ENCODE peak calls at places on chromosome 20, in ten cellular contexts. One of them, this sample, is unnamed.

GRCh38 chr20:20690676-20691476 is 21.6 kb downstream of the RALGAPA2 start:
- DNase-seq in activated gamma-delta T cell treated with Interleukin-2 at 50 U/mL for 16 hours: no peak
- DNase-seq in activated naive CD8-positive, alpha-beta T cell treated with anti-CD3 and anti-CD28 coated beads, Interleukin-2, amount 50 U/mL, for 24 hours: no peak
- DNase-seq in T-cell: no peak
- DNase-seq in stimulated activated naive CD4-positive, alpha-beta T cell: no peak
- DNase-seq in BJ: no peak
- DNase-seq in K562: no peak
- DNase-seq in omental fat pad: no peak
- DNase-seq in iPS-NIHi11: no peak
- DNase-seq in activated CD4-positive, alpha-beta T cell treated with anti-CD3 and anti-CD28 coated beads for 24 hours: no peak
- DNase-seq in this sample: no peak

GRCh38 chr20:25274891-25275812 is 27.3 kb downstream of the PYGB start:
- DNase-seq in iPS-NIHi11: no peak
- DNase-seq in activated gamma-delta T cell treated with Interleukin-2 at 50 U/mL for 16 hours: peak
- DNase-seq in K562: no peak
- DNase-seq in activated naive CD8-positive, alpha-beta T cell treated with anti-CD3 and anti-CD28 coated beads, Interleukin-2, amount 50 U/mL, for 24 hours: no peak
- DNase-seq in BJ: no peak
- DNase-seq in T-cell: no peak
- DNase-seq in omental fat pad: peak
- DNase-seq in stimulated activated naive CD4-positive, alpha-beta T cell: no peak
- DNase-seq in activated CD4-positive, alpha-beta T cell treated with anti-CD3 and anti-CD28 coated beads for 24 hours: no peak
- DNase-seq in this sample: no peak

GRCh38 chr20:21052241-21052640 is 53.9 kb downstream of the LINC00237 start:
- DNase-seq in activated CD4-positive, alpha-beta T cell treated with anti-CD3 and anti-CD28 coated beads for 24 hours: no peak
- DNase-seq in K562: no peak
- DNase-seq in activated naive CD8-positive, alpha-beta T cell treated with anti-CD3 and anti-CD28 coated beads, Interleukin-2, amount 50 U/mL, for 24 hours: no peak
- DNase-seq in T-cell: no peak
- DNase-seq in BJ: no peak
- DNase-seq in iPS-NIHi11: no peak
- DNase-seq in activated gamma-delta T cell treated with Interleukin-2 at 50 U/mL for 16 hours: no peak
- DNase-seq in omental fat pad: no peak
- DNase-seq in stimulated activated naive CD4-positive, alpha-beta T cell: no peak
- DNase-seq in this sample: no peak

GRCh38 chr20:63102720-63103375 is 96.1 kb upstream of the BHLHE23 start:
- DNase-seq in stimulated activated naive CD4-positive, alpha-beta T cell: peak
- DNase-seq in omental fat pad: no peak
- DNase-seq in K562: no peak
- DNase-seq in T-cell: peak
- DNase-seq in BJ: no peak
- DNase-seq in activated gamma-delta T cell treated with Interleukin-2 at 50 U/mL for 16 hours: peak
- DNase-seq in iPS-NIHi11: peak
- DNase-seq in activated CD4-positive, alpha-beta T cell treated with anti-CD3 and anti-CD28 coated beads for 24 hours: peak
- DNase-seq in activated naive CD8-positive, alpha-beta T cell treated with anti-CD3 and anti-CD28 coated beads, Interleukin-2, amount 50 U/mL, for 24 hours: peak
- DNase-seq in this sample: no peak

GRCh38 chr20:34798328-34798727 is 27.1 kb downstream of the NCOA6 start:
- DNase-seq in iPS-NIHi11: no peak
- DNase-seq in omental fat pad: no peak
- DNase-seq in BJ: no peak
- DNase-seq in K562: no peak
- DNase-seq in activated CD4-positive, alpha-beta T cell treated with anti-CD3 and anti-CD28 coated beads for 24 hours: no peak
- DNase-seq in activated gamma-delta T cell treated with Interleukin-2 at 50 U/mL for 16 hours: no peak
- DNase-seq in T-cell: no peak
- DNase-seq in activated naive CD8-positive, alpha-beta T cell treated with anti-CD3 and anti-CD28 coated beads, Interleukin-2, amount 50 U/mL, for 24 hours: no peak
- DNase-seq in stimulated activated naive CD4-positive, alpha-beta T cell: no peak
- DNase-seq in this sample: no peak

GRCh38 chr20:57619053-57619831 is 984 bp downstream of the ZBP1 start:
- DNase-seq in K562: no peak
- DNase-seq in omental fat pad: no peak
- DNase-seq in activated naive CD8-positive, alpha-beta T cell treated with anti-CD3 and anti-CD28 coated beads, Interleukin-2, amount 50 U/mL, for 24 hours: peak
- DNase-seq in activated gamma-delta T cell treated with Interleukin-2 at 50 U/mL for 16 hours: peak
- DNase-seq in BJ: no peak
- DNase-seq in iPS-NIHi11: no peak
- DNase-seq in stimulated activated naive CD4-positive, alpha-beta T cell: peak
- DNase-seq in T-cell: peak
- DNase-seq in activated CD4-positive, alpha-beta T cell treated with anti-CD3 and anti-CD28 coated beads for 24 hours: no peak
- DNase-seq in this sample: no peak

GRCh38 chr20:23655551-23656211 is 17.9 kb upstream of the CST3 start:
- DNase-seq in activated naive CD8-positive, alpha-beta T cell treated with anti-CD3 and anti-CD28 coated beads, Interleukin-2, amount 50 U/mL, for 24 hours: no peak
- DNase-seq in iPS-NIHi11: no peak
- DNase-seq in activated gamma-delta T cell treated with Interleukin-2 at 50 U/mL for 16 hours: no peak
- DNase-seq in activated CD4-positive, alpha-beta T cell treated with anti-CD3 and anti-CD28 coated beads for 24 hours: no peak
- DNase-seq in T-cell: no peak
- DNase-seq in BJ: no peak
- DNase-seq in omental fat pad: no peak
- DNase-seq in K562: no peak
- DNase-seq in stimulated activated naive CD4-positive, alpha-beta T cell: no peak
- DNase-seq in this sample: no peak

GRCh38 chr20:5841492-5841891 is 91.3 kb downstream of the SHLD1 start:
- DNase-seq in activated naive CD8-positive, alpha-beta T cell treated with anti-CD3 and anti-CD28 coated beads, Interleukin-2, amount 50 U/mL, for 24 hours: no peak
- DNase-seq in K562: no peak
- DNase-seq in stimulated activated naive CD4-positive, alpha-beta T cell: no peak
- DNase-seq in BJ: no peak
- DNase-seq in activated CD4-positive, alpha-beta T cell treated with anti-CD3 and anti-CD28 coated beads for 24 hours: no peak
- DNase-seq in omental fat pad: no peak
- DNase-seq in iPS-NIHi11: no peak
- DNase-seq in activated gamma-delta T cell treated with Interleukin-2 at 50 U/mL for 16 hours: no peak
- DNase-seq in T-cell: no peak
- DNase-seq in this sample: no peak

GRCh38 chr20:63352811-63353221 is 8.3 kb downstream of the CHRNA4 start:
- DNase-seq in activated gamma-delta T cell treated with Interleukin-2 at 50 U/mL for 16 hours: no peak
- DNase-seq in stimulated activated naive CD4-positive, alpha-beta T cell: no peak
- DNase-seq in activated CD4-positive, alpha-beta T cell treated with anti-CD3 and anti-CD28 coated beads for 24 hours: no peak
- DNase-seq in T-cell: no peak
- DNase-seq in BJ: no peak
- DNase-seq in K562: no peak
- DNase-seq in activated naive CD8-positive, alpha-beta T cell treated with anti-CD3 and anti-CD28 coated beads, Interleukin-2, amount 50 U/mL, for 24 hours: no peak
- DNase-seq in iPS-NIHi11: no peak
- DNase-seq in omental fat pad: no peak
- DNase-seq in this sample: no peak